ENCODE peak calls at places on chromosomes 11 and 22, in seven cellular contexts. H, D, F, W, L, X and U are unnamed samples.

GRCh38 chr11:126646701-126647209 is 291.3 kb downstream of the ST3GAL4 start:
- DNase-seq in W (no peak), D (no peak), X (no peak), L (no peak), H (peak; percentile 81), F (peak; percentile 33), U (peak; percentile 65)

GRCh38 chr11:36672815-36673450 is 74.9 kb upstream of the RAG2 start:
- DNase-seq in H (peak; percentile 49), X (no peak), W (no peak), L (peak; percentile 38), F (peak; percentile 32), D (peak; percentile 1), U (peak; percentile 54)

GRCh38 chr11:61762798-61763197 is 10.4 kb downstream of the MYRF start:
- DNase-seq in L (no peak), F (no peak), H (no peak), W (no peak), D (no peak), X (no peak), U (no peak)

GRCh38 chr22:33380789-33381530 is 322.8 kb upstream of the SYN3 start:
- DNase-seq in L (no peak), W (no peak), X (no peak), F (no peak), D (no peak), H (peak; percentile 14), U (peak; percentile 76)

GRCh38 chr11:106369224-106369623 is 291.8 kb downstream of the AASDHPPT start:
- DNase-seq in F (no peak), L (no peak), H (no peak), X (no peak), W (no peak), D (no peak), U (no peak)

GRCh38 chr11:95925011-95925410 is 1.1 kb upstream of the MTMR2 start:
- DNase-seq in X (no peak), L (peak; percentile 27), F (peak; percentile 32), H (peak; percentile 59), D (no peak), W (no peak), U (no peak)

GRCh38 chr11:102171101-102171500 is 60.9 kb downstream of the YAP1 start:
- DNase-seq in H (peak; percentile 74), L (no peak), W (no peak), X (no peak), D (no peak), F (peak; percentile 94), U (peak; percentile 82)

GRCh38 chr22:42056757-42057511 is 13.7 kb downstream of the NAGA start:
- DNase-seq in L (no peak), F (no peak), H (no peak), X (no peak), D (no peak), W (no peak), U (no peak)

GRCh38 chr11:73787051-73787642 is 527 bp upstream of the MRPL48 start:
- DNase-seq in W (peak; percentile 3), X (no peak), D (no peak), L (no peak), H (no peak), F (no peak), U (no peak)

GRCh38 chr11:59610289-59610688 is 5.3 kb downstream of the OSBP start:
- DNase-seq in D (no peak), H (no peak), W (no peak), X (no peak), L (no peak), F (no peak), U (no peak)

GRCh38 chr11:117879516-117880480 is 3.3 kb upstream of the FXYD6 start:
- DNase-seq in D (no peak), X (no peak), H (no peak), W (no peak), L (no peak), F (no peak), U (no peak)

GRCh38 chr11:19419021-19419750 is 178.4 kb upstream of the E2F8 start:
- DNase-seq in F (peak; percentile 81), D (no peak), W (no peak), L (no peak), H (peak; percentile 72), X (no peak), U (peak; percentile 64)

GRCh38 chr11:67352546-67353316 is 615 bp downstream of the POLD4 start:
- DNase-seq in D (no peak), H (peak; percentile 52), W (no peak), X (no peak), L (no peak), F (no peak), U (peak; percentile 63)

GRCh38 chr11:71115770-71116434 is 136.5 kb downstream of the SHANK2 start:
- DNase-seq in D (no peak), W (no peak), X (no peak), F (no peak), L (no peak), H (no peak), U (no peak)

GRCh38 chr11:76793834-76794291 is 10.7 kb downstream of the TSKU start:
- DNase-seq in F (no peak), D (no peak), W (no peak), H (no peak), L (no peak), X (no peak), U (no peak)

GRCh38 chr22:24096401-24097115 is 84.7 kb upstream of the SUSD2 start:
- DNase-seq in H (no peak), X (no peak), D (no peak), W (no peak), F (no peak), L (no peak), U (no peak)

GRCh38 chr22:49331878-49332277 is 495.8 kb downstream of the BRD1 start:
- DNase-seq in W (no peak), D (no peak), H (no peak), L (no peak), X (no peak), F (no peak), U (no peak)

GRCh38 chr22:50481440-50482106 is at the start of gene ADM2:
- DNase-seq in H (peak; percentile 39), L (no peak), D (peak; percentile 37), X (peak; percentile 50), W (peak; percentile 63), F (no peak), U (no peak)

GRCh38 chr22:41555325-41555724 is 5.5 kb upstream of the CSDC2 start:
- DNase-seq in H (no peak), X (no peak), D (no peak), W (no peak), L (no peak), F (no peak), U (no peak)

GRCh38 chr11:114280696-114281095 is 15.5 kb upstream of the NNMT start:
- DNase-seq in X (peak; percentile 27), W (no peak), D (peak; percentile 66), L (peak; percentile 35), H (peak; percentile 89), F (peak; percentile 86), U (peak; percentile 92)

GRCh38 chr11:79119491-79120284 is 321.1 kb downstream of the TENM4 start:
- DNase-seq in D (peak; percentile 29), W (no peak), L (no peak), H (no peak), F (no peak), X (no peak), U (no peak)

GRCh38 chr11:121199516-121199915 is 93.1 kb upstream of the SC5D start:
- DNase-seq in L (no peak), W (no peak), D (no peak), F (no peak), H (no peak), X (no peak), U (no peak)

GRCh38 chr22:25006354-25006753 is 53.8 kb downstream of the KIAA1671 start:
- DNase-seq in H (no peak), W (no peak), D (no peak), X (no peak), L (no peak), F (no peak), U (no peak)

GRCh38 chr11:71238285-71238875 is 14.0 kb downstream of the SHANK2 start:
- DNase-seq in D (no peak), F (no peak), L (no peak), W (no peak), X (no peak), H (no peak), U (no peak)

GRCh38 chr11:120068114-120068573 is 69.8 kb downstream of the TRIM29 start:
- DNase-seq in L (no peak), H (peak; percentile 38), F (peak; percentile 38), D (no peak), W (no peak), X (no peak), U (peak; percentile 29)

GRCh38 chr11:124676386-124676785 is 2.7 kb downstream of the SPA17 start:
- DNase-seq in D (no peak), W (no peak), L (no peak), H (peak; percentile 37), X (no peak), F (peak; percentile 77), U (peak; percentile 13)

GRCh38 chr11:45485070-45485716 is 180.2 kb downstream of the CHST1 start:
- DNase-seq in H (no peak), D (no peak), L (peak; percentile 4), F (no peak), W (no peak), X (no peak), U (no peak)

GRCh38 chr11:617248-617911 is 1.6 kb upstream of the IRF7 start:
- DNase-seq in X (no peak), H (no peak), F (no peak), W (no peak), D (no peak), L (no peak), U (no peak)

GRCh38 chr22:42939941-42940653 is 74.9 kb downstream of the PACSIN2 start:
- DNase-seq in W (no peak), D (no peak), X (no peak), F (peak; percentile 82), L (peak; percentile 78), H (peak; percentile 82), U (peak; percentile 84)

GRCh38 chr11:43802509-43802908 is 78.1 kb upstream of the ALKBH3 start:
- DNase-seq in D (no peak), L (no peak), F (peak; percentile 12), H (no peak), W (no peak), X (no peak), U (peak; percentile 22)

GRCh38 chr22:49142281-49142680 is 685.4 kb downstream of the BRD1 start:
- DNase-seq in F (no peak), H (no peak), W (no peak), X (no peak), L (no peak), D (no peak), U (no peak)

GRCh38 chr22:23537421-23537820 is 42.7 kb downstream of the IGLL1 start:
- DNase-seq in L (no peak), H (no peak), X (no peak), D (no peak), W (no peak), F (no peak), U (no peak)

GRCh38 chr11:47518212-47518959 is 34.5 kb downstream of the CELF1 start:
- DNase-seq in D (no peak), F (no peak), L (no peak), W (no peak), X (peak; percentile 18), H (no peak), U (no peak)

GRCh38 chr11:122706689-122707088 is 51.2 kb downstream of the UBASH3B start:
- DNase-seq in F (peak; percentile 92), D (no peak), H (peak; percentile 88), L (no peak), W (no peak), X (no peak), U (peak; percentile 74)

GRCh38 chr11:9060700-9061111 is 30.7 kb downstream of the SCUBE2 start:
- DNase-seq in L (no peak), X (peak; percentile 5), F (peak; percentile 39), H (peak; percentile 19), D (no peak), W (no peak), U (no peak)